ENCODE peak calls at places on chromosome 14, in eight cellular contexts. P, C, E, N, Y, X, I and V are unnamed samples. For H3K9me3 and H3K4me1, the result is how much of the 10 kb centered on the place peaks cover.

GRCh38 chr14:25120261-25120660 is 70.3 kb upstream of the STXBP6 start:
- DNase-seq in I (no peak), Y (no peak), P (no peak), E (no peak), N (no peak), X (no peak), C (no peak), V (no peak)

GRCh38 chr14:101355284-101355683 is 206.0 kb upstream of the DIO3 start:
- DNase-seq in E (no peak), Y (no peak), X (no peak), P (peak), I (no peak), N (no peak), C (peak), V (no peak)

GRCh38 chr14:94345344-94346072 is 22.4 kb upstream of the SERPINA6 start:
- DNase-seq in X (no peak), I (no peak), N (peak), C (peak), P (no peak), Y (no peak), E (peak), V (no peak)

GRCh38 chr14:47705683-47706082 is 30.3 kb upstream of the MDGA2 start:
- DNase-seq in N (no peak), E (no peak), X (no peak), C (no peak), Y (no peak), I (no peak), P (no peak), V (no peak)

GRCh38 chr14:87745507-87746118 is 247.4 kb downstream of the GALC start:
- DNase-seq in P (no peak), Y (no peak), N (peak), X (no peak), C (no peak), E (peak), I (no peak), V (peak)

GRCh38 chr14:56310643-56311042 is 192.4 kb downstream of the PELI2 start:
- DNase-seq in N (no peak), E (peak), X (no peak), C (no peak), I (no peak), P (no peak), Y (no peak), V (no peak)

GRCh38 chr14:104502060-104502459 is 77.5 kb upstream of the C14orf180 start:
- DNase-seq in X (no peak), P (no peak), C (no peak), N (no peak), I (no peak), Y (no peak), E (no peak), V (no peak)

GRCh38 chr14:93239869-93240677 is 33.0 kb downstream of the UBR7 start:
- DNase-seq in P (no peak), X (no peak), Y (no peak), C (no peak), E (peak), I (no peak), N (peak), V (no peak)

GRCh38 chr14:22653012-22653621 is 9.0 kb upstream of the OR6J1 start:
- DNase-seq in E (peak), X (no peak), N (peak), P (peak), I (no peak), C (no peak), Y (peak), V (peak)

GRCh38 chr14:92590941-92591340 is 77.4 kb downstream of the RIN3 start:
- DNase-seq in Y (no peak), E (no peak), N (no peak), I (no peak), P (no peak), X (no peak), C (no peak), V (no peak)

GRCh38 chr14:35808076-35808657 is 928 bp downstream of the RALGAPA1 start:
- DNase-seq in X (no peak), I (peak), N (no peak), P (no peak), E (no peak), C (no peak), Y (no peak), V (no peak)

GRCh38 chr14:21917699-21918436 is 244.2 kb upstream of the OR4E1 start:
- DNase-seq in N (peak), I (no peak), Y (no peak), E (peak), X (no peak), P (no peak), C (no peak), V (peak)

GRCh38 chr14:103607039-103607668 is 21.9 kb upstream of the KLC1 start:
- DNase-seq in N (no peak), P (peak), C (peak), I (peak), Y (peak), X (peak), E (peak), V (peak)

GRCh38 chr14:84465890-84466289 is 1064.1 kb upstream of the FLRT2 start:
- DNase-seq in C (no peak), N (no peak), P (no peak), Y (no peak), E (no peak), X (no peak), I (no peak), V (no peak)

DNA sequence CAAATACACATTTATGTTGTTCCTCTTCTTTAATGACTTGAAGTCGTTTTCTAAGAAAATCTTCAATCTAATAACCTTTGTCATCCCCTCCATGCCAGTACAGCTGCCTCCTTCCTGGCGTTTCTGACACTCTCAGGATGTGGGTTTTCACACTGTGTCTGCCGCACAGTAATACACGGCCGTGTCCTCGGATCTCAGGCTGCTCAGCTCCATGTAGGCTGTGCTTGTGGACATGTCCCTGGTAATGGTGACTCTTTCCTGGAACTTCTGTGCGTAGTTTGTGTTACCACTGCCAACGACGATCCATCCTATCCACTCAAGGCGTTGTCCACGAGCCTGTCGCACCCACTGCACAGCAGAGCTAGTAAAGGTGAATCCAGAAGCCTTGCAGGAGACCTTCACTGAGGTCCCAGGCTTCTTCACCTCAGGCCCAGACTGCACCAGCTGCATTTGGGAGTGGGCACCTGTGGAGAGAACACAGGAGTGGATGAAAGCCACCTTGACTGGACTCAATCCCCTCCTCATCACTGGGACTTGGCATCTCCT is 1095.9 kb downstream of the TMEM121 start:
- DNase-seq in I (no peak), C (no peak), N (no peak), Y (no peak), X (no peak), P (no peak), E (no peak), V (no peak)
- H3K9me3 ChIP-seq in I (under half), C (under half), N (under half), Y (under half), X (under half), P (under half), E (under half), V (under half)

GRCh38 chr14:106790189-106791036 is 1264.0 kb downstream of the TMEM121 start:
- DNase-seq in I (peak), X (peak), E (no peak), C (no peak), Y (peak), P (peak), N (no peak), V (peak)
- TF ChIP-seq CTCF in I (peak), X (peak), E (no peak), C (peak), Y (peak), P (peak), N (peak), V (peak)

DNA sequence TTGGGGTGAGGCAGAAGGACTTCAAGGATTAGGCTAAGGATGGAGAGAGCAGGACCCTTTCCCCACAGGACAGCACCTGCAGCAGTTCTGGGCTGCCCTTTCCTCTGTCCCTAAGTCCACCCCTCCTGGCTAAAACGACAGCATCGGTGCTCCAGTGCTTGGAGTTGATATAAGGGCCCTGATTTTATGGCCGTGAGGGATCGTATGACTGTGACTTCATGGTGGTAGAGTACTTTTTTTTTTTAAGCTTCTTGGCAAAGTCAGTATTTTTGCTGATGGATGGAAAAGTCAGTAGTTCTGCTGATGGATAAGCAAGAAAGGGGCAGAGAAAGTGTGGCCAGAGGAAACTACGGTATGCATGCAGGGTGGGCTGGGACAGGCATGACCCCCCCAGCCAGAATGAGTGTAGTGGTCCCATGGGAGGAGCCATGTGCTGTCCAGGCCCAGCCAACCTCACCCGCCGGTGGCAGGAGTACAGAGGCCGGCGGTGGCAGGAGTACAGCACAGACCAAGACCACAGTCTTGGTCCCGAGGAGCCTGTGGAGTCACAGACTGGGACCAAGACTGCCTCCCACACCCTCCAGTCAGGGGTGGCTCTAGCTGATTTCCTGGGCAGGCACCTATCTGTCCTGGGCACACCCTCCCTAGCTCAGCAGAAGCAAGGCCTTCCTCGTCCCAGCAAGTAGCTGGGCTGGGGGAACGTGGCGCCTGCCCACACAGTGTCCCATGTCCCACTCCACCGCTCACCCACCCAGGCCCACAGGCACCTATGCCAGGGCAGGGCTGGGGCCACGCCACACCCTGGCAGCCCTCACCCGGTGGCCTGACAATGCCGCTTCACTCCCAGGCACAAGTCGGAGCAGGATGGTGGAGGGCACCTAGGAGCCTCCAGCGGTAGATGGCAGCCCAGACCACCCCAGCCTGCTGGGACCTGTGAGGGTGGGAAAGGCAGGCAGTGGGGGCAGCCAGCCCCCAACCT is 46.3 kb downstream of the CCDC88C start:
- DNase-seq in C (no peak), X (no peak), P (no peak), N (no peak), Y (no peak), E (no peak), I (no peak), V (no peak)
- H3K4me1 ChIP-seq in C (under half), X (under half), P (half or more), N (under half), Y (half or more), E (under half), I (under half), V (under half)

GRCh38 chr14:53137559-53137958 is 15.6 kb downstream of the DDHD1 start:
- DNase-seq in C (no peak), I (no peak), E (no peak), P (no peak), N (no peak), X (no peak), Y (no peak), V (no peak)

GRCh38 chr14:53144244-53144643 is 8.9 kb downstream of the DDHD1 start:
- DNase-seq in Y (no peak), X (no peak), P (no peak), C (no peak), N (no peak), E (no peak), I (no peak), V (no peak)

GRCh38 chr14:53140585-53140984 is 12.5 kb downstream of the DDHD1 start:
- DNase-seq in N (no peak), E (no peak), I (no peak), X (no peak), P (no peak), Y (no peak), C (no peak), V (no peak)
- H3K9me3 ChIP-seq in N (under half), E (under half), I (under half), X (under half), P (under half), Y (under half), C (under half), V (under half)

GRCh38 chr14:69652942-69653680 is 41.7 kb downstream of the SUSD6 start:
- DNase-seq in P (no peak), Y (no peak), X (no peak), I (no peak), E (no peak), N (no peak), C (no peak), V (no peak)
- TF ChIP-seq CTCF in P (no peak), Y (no peak), X (no peak), I (no peak), E (no peak), N (no peak), C (no peak), V (no peak)

DNA sequence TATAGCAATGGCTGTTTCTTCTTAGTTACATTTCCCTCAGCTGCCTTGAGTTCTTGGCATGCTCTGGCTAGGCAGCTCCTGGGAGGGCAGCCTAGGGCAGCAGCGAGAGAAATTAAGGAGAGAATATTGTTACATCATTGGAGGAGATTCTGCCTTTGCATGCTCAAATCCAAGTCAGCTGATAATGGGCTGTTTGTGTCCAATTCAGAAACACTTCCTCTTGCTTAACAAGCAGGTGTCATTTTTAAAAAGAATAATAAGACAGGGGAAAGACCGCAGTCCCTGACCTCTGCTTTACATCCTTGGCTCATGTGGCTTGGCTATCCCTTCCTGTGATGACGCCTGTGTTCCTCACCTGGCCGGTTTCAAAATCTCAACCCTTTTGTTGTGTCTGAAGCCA is 76.9 kb downstream of the ESR2 start:
- DNase-seq in E (no peak), Y (no peak), P (no peak), I (no peak), N (no peak), C (no peak), X (no peak), V (no peak)
- H3K4me1 ChIP-seq in E (under half), Y (under half), P (under half), I (under half), N (under half), C (half or more), X (under half), V (under half)

GRCh38 chr14:42569227-42569626 is 962.6 kb downstream of the LRFN5 start:
- DNase-seq in E (no peak), N (no peak), I (no peak), P (no peak), C (no peak), X (no peak), Y (no peak), V (no peak)
- H3K9me3 ChIP-seq in E (under half), N (under half), I (under half), P (under half), C (under half), X (under half), Y (under half), V (under half)

GRCh38 chr14:91354221-91354916 is 63.3 kb downstream of the CCDC88C start:
- DNase-seq in P (no peak), Y (no peak), I (no peak), N (no peak), X (no peak), C (no peak), E (no peak), V (no peak)

GRCh38 chr14:91352696-91353692 is 64.6 kb downstream of the CCDC88C start:
- DNase-seq in C (no peak), Y (no peak), I (no peak), X (no peak), N (no peak), E (no peak), P (no peak), V (no peak)

GRCh38 chr14:91356218-91356763 is 61.3 kb downstream of the CCDC88C start:
- DNase-seq in Y (peak), E (no peak), N (no peak), C (no peak), P (peak), X (peak), I (no peak), V (no peak)

GRCh38 chr14:91357272-91357671 is 60.3 kb downstream of the CCDC88C start:
- DNase-seq in N (no peak), Y (peak), E (no peak), P (no peak), I (no peak), X (no peak), C (no peak), V (no peak)

DNA sequence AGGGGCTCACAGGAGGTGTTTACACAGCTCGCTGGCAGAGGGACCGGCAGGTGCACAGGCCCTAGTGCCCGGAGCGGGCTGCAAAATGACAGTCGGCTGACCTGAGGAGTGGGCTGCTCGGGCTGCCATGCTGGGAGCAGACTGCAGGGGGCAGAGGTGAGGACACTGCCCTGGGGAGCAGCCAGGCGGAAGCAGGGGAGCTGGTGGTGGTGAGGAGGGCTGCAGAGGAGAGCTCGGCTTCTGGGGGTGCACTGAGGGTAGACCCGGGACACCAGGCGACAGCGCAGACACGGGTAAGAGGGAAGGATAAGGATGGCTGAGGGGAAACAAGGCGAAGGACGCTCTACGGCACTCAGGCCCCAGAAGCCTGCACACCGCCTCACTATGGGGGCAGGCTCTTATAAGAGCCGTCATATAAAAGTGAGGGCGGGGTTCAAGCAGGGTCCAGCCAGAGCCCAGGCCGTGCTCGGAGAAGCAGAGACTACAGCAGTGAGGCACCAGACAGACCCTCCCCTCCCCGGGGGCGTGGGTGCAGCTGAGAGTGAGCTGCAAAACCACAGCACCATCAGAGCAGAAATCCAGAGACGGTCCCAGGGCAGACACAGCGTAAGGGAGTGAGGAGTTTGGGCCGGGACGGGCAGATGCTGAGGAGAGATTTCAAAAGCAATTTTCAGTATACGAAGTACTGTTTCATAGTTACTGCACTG is 62.5 kb downstream of the CCDC88C start:
- DNase-seq in E (no peak), P (peak), N (no peak), C (no peak), I (no peak), X (no peak), Y (peak), V (peak)
- TF ChIP-seq CTCF in E (no peak), P (peak), N (peak), C (no peak), I (peak), X (no peak), Y (peak), V (peak)

GRCh38 chr14:73744175-73744867 is 30.1 kb upstream of the PNMA1 start:
- DNase-seq in X (peak), E (no peak), Y (no peak), N (no peak), P (peak), I (peak), C (no peak), V (no peak)
- H3K4me1 ChIP-seq in X (half or more), E (half or more), Y (half or more), N (half or more), P (half or more), I (half or more), C (half or more), V (half or more)

DNA sequence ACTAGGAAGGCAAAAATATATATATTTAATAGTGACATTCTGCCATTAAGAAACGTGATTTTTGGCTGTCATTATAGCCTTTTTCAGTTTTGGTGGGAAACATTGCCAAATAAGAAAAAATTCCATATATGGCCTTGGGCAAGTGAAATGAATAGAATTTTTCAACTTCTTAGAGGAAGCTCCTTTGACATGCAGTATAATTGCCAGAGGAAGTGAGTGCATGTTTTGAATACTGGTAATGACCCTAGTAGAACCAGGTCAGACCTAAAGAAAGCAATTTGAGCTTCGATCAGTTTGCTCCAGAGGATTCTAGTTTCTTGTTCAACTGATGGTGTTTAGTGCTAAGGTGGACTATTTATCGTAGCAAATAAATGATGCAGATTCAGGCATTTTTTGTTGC is 26.2 kb upstream of the TRIM9 start:
- DNase-seq in X (no peak), P (no peak), Y (no peak), I (no peak), N (no peak), C (no peak), E (no peak), V (no peak)
- H3K9me3 ChIP-seq in X (under half), P (under half), Y (under half), I (under half), N (under half), C (under half), E (under half), V (under half)